ENCODE peak calls at places on chromosome 20, in eight cellular contexts. C, Q, H, O, L, E, N and B are unnamed samples.

GRCh38 chr20:25470045-25470444 is 62.6 kb downstream of the GINS1 start:
- DNase-seq in L (no peak), E (no peak), O (peak), Q (peak), C (peak), N (no peak), H (peak), B (peak)

GRCh38 chr20:37279820-37280219 is 9.6 kb upstream of the MANBAL start:
- DNase-seq in Q (no peak), N (no peak), L (no peak), E (no peak), O (no peak), C (no peak), H (no peak), B (no peak)

GRCh38 chr20:12180107-12180661 is 262.5 kb downstream of the BTBD3 start:
- DNase-seq in O (no peak), H (no peak), L (no peak), E (no peak), C (no peak), N (no peak), Q (no peak), B (no peak)

GRCh38 chr20:57881466-57882405 is 171.9 kb upstream of the PMEPA1 start:
- DNase-seq in H (no peak), N (peak), Q (no peak), O (no peak), C (no peak), L (no peak), E (no peak), B (no peak)

GRCh38 chr20:41258489-41258888 is 59.0 kb downstream of the ZHX3 start:
- DNase-seq in C (no peak), N (no peak), Q (no peak), L (no peak), H (no peak), E (no peak), O (peak), B (no peak)

GRCh38 chr20:49433387-49433786 is 49.1 kb downstream of the KCNB1 start:
- DNase-seq in O (no peak), N (no peak), Q (peak), H (no peak), C (no peak), E (no peak), L (no peak), B (no peak)

GRCh38 chr20:33663161-33664084 is 1.3 kb downstream of the C20orf144 start:
- DNase-seq in C (peak), H (no peak), Q (peak), N (peak), L (peak), O (peak), E (peak), B (no peak)

GRCh38 chr20:40016884-40017283 is 672.2 kb downstream of the MAFB start:
- DNase-seq in N (no peak), C (no peak), O (no peak), H (no peak), L (no peak), Q (no peak), E (no peak), B (no peak)

GRCh38 chr20:31721408-31722332 is 998 bp downstream of the BCL2L1 start:
- DNase-seq in Q (peak), E (peak), C (no peak), N (peak), H (no peak), O (no peak), L (no peak), B (no peak)

GRCh38 chr20:60446273-60447111 is 488.3 kb downstream of the CDH26 start:
- DNase-seq in O (no peak), L (peak), E (no peak), C (no peak), H (no peak), Q (no peak), N (peak), B (no peak)